ENCODE peak calls at places on chromosomes 6 and 20, in five cellular contexts. One of them, this sample, is unnamed.

GRCh38 chr20:32574296-32575226 is 10.6 kb downstream of the NOL4L start:
- DNase-seq in neural crest cell: no peak
- DNase-seq in astrocyte: peak; percentile 84
- DNase-seq in AG10803: peak; percentile 71
- DNase-seq in HCT116: no peak
- DNase-seq in this sample: peak; percentile 92

GRCh38 chr6:79269877-79270276 is 35.4 kb upstream of the HMGN3 start:
- DNase-seq in neural crest cell: no peak
- DNase-seq in astrocyte: peak; percentile 80
- DNase-seq in AG10803: peak; percentile 83
- DNase-seq in HCT116: no peak
- DNase-seq in this sample: peak; percentile 49

GRCh38 chr6:87152528-87152950 is 2.8 kb upstream of the ZNF292 start:
- DNase-seq in neural crest cell: peak; percentile 6
- DNase-seq in astrocyte: peak; percentile 21
- DNase-seq in AG10803: peak; percentile 25
- DNase-seq in HCT116: no peak
- DNase-seq in this sample: peak; percentile 10

GRCh38 chr6:75351570-75351969 is 67.0 kb upstream of the TMEM30A start:
- DNase-seq in neural crest cell: no peak
- DNase-seq in astrocyte: no peak
- DNase-seq in AG10803: no peak
- DNase-seq in HCT116: no peak
- DNase-seq in this sample: no peak

GRCh38 chr6:155163616-155164015 is 100.2 kb upstream of the CLDN20 start:
- DNase-seq in neural crest cell: no peak
- DNase-seq in astrocyte: no peak
- DNase-seq in AG10803: no peak
- DNase-seq in HCT116: no peak
- DNase-seq in this sample: no peak

GRCh38 chr6:5341845-5342244 is 80.5 kb downstream of the FARS2 start:
- DNase-seq in neural crest cell: no peak
- DNase-seq in astrocyte: no peak
- DNase-seq in AG10803: no peak
- DNase-seq in HCT116: no peak
- DNase-seq in this sample: no peak

GRCh38 chr6:4603291-4603690 is 172.9 kb upstream of the CDYL start:
- DNase-seq in neural crest cell: no peak
- DNase-seq in astrocyte: peak; percentile 96
- DNase-seq in AG10803: peak; percentile 93
- DNase-seq in HCT116: peak; percentile 16
- DNase-seq in this sample: peak; percentile 33

GRCh38 chr6:9233226-9233625 is 797.9 kb upstream of the SLC35B3 start:
- DNase-seq in neural crest cell: no peak
- DNase-seq in astrocyte: no peak
- DNase-seq in AG10803: no peak
- DNase-seq in HCT116: no peak
- DNase-seq in this sample: peak; percentile 12

GRCh38 chr6:84428300-84428907 is 201.0 kb upstream of the CEP162 start:
- DNase-seq in neural crest cell: peak; percentile 44
- DNase-seq in astrocyte: peak; percentile 26
- DNase-seq in AG10803: peak; percentile 61
- DNase-seq in HCT116: peak; percentile 44
- DNase-seq in this sample: peak; percentile 76

GRCh38 chr6:16669227-16669626 is 92.0 kb downstream of the ATXN1 start:
- DNase-seq in neural crest cell: no peak
- DNase-seq in astrocyte: peak; percentile 80
- DNase-seq in AG10803: peak; percentile 44
- DNase-seq in HCT116: peak; percentile 38
- DNase-seq in this sample: no peak

GRCh38 chr20:38764563-38765355 is 16.5 kb downstream of the ACTR5 start:
- DNase-seq in neural crest cell: no peak
- DNase-seq in astrocyte: peak; percentile 83
- DNase-seq in AG10803: peak; percentile 87
- DNase-seq in HCT116: peak; percentile 87
- DNase-seq in this sample: peak; percentile 86

GRCh38 chr20:9573598-9573997 is 59.2 kb downstream of the LAMP5 start:
- DNase-seq in neural crest cell: peak; percentile 4
- DNase-seq in astrocyte: no peak
- DNase-seq in AG10803: no peak
- DNase-seq in HCT116: no peak
- DNase-seq in this sample: no peak

GRCh38 chr6:90098637-90099036 is 198.0 kb downstream of the BACH2 start:
- DNase-seq in neural crest cell: no peak
- DNase-seq in astrocyte: peak; percentile 60
- DNase-seq in AG10803: peak; percentile 20
- DNase-seq in HCT116: no peak
- DNase-seq in this sample: no peak

GRCh38 chr6:24856246-24856599 is 57.5 kb upstream of the ARMH2 start:
- DNase-seq in neural crest cell: no peak
- DNase-seq in astrocyte: no peak
- DNase-seq in AG10803: no peak
- DNase-seq in HCT116: no peak
- DNase-seq in this sample: no peak

GRCh38 chr6:150334790-150335783 is 33.7 kb upstream of the IYD start:
- DNase-seq in neural crest cell: peak; percentile 39
- DNase-seq in astrocyte: peak; percentile 57
- DNase-seq in AG10803: peak; percentile 78
- DNase-seq in HCT116: peak; percentile 80
- DNase-seq in this sample: peak; percentile 78

GRCh38 chr6:138106665-138107077 is 548 bp downstream of the PERP start:
- DNase-seq in neural crest cell: no peak
- DNase-seq in astrocyte: no peak
- DNase-seq in AG10803: no peak
- DNase-seq in HCT116: no peak
- DNase-seq in this sample: no peak

GRCh38 chr6:27605401-27606342 is 132.8 kb upstream of the ZNF184 start:
- DNase-seq in neural crest cell: peak; percentile 62
- DNase-seq in astrocyte: peak; percentile 65
- DNase-seq in AG10803: peak; percentile 58
- DNase-seq in HCT116: peak; percentile 85
- DNase-seq in this sample: peak; percentile 86

GRCh38 chr20:51014797-51015722 is 7.8 kb downstream of the KCNG1 start:
- DNase-seq in neural crest cell: peak; percentile 83
- DNase-seq in astrocyte: peak; percentile 30
- DNase-seq in AG10803: peak; percentile 61
- DNase-seq in HCT116: no peak
- DNase-seq in this sample: peak; percentile 80

GRCh38 chr20:59035381-59035780 is 3.2 kb upstream of the ATP5F1E start:
- DNase-seq in neural crest cell: no peak
- DNase-seq in astrocyte: no peak
- DNase-seq in AG10803: no peak
- DNase-seq in HCT116: no peak
- DNase-seq in this sample: no peak

GRCh38 chr6:168607272-168608112 is 166.5 kb downstream of the SMOC2 start:
- DNase-seq in neural crest cell: no peak
- DNase-seq in astrocyte: no peak
- DNase-seq in AG10803: no peak
- DNase-seq in HCT116: no peak
- DNase-seq in this sample: peak; percentile 29

GRCh38 chr20:51480507-51481270 is 61.8 kb downstream of the NFATC2 start:
- DNase-seq in neural crest cell: no peak
- DNase-seq in astrocyte: no peak
- DNase-seq in AG10803: no peak
- DNase-seq in HCT116: no peak
- DNase-seq in this sample: no peak

GRCh38 chr6:148971027-148971927 is 224.4 kb downstream of the UST start:
- DNase-seq in neural crest cell: no peak
- DNase-seq in astrocyte: peak; percentile 34
- DNase-seq in AG10803: peak; percentile 30
- DNase-seq in HCT116: no peak
- DNase-seq in this sample: no peak

GRCh38 chr20:22339946-22340345 is 244.4 kb downstream of the FOXA2 start:
- DNase-seq in neural crest cell: no peak
- DNase-seq in astrocyte: no peak
- DNase-seq in AG10803: no peak
- DNase-seq in HCT116: no peak
- DNase-seq in this sample: no peak

GRCh38 chr6:139625998-139626975 is 251.8 kb upstream of the CITED2 start:
- DNase-seq in neural crest cell: no peak
- DNase-seq in astrocyte: no peak
- DNase-seq in AG10803: peak; percentile 44
- DNase-seq in HCT116: no peak
- DNase-seq in this sample: no peak

GRCh38 chr6:1402369-1402768 is 13.0 kb downstream of the FOXF2 start:
- DNase-seq in neural crest cell: no peak
- DNase-seq in astrocyte: no peak
- DNase-seq in AG10803: no peak
- DNase-seq in HCT116: no peak
- DNase-seq in this sample: no peak

GRCh38 chr6:118933855-118934460 is 1.0 kb downstream of the MCM9 start:
- DNase-seq in neural crest cell: no peak
- DNase-seq in astrocyte: no peak
- DNase-seq in AG10803: no peak
- DNase-seq in HCT116: no peak
- DNase-seq in this sample: no peak

GRCh38 chr6:47083586-47084047 is 41.5 kb upstream of the ADGRF1 start:
- DNase-seq in neural crest cell: no peak
- DNase-seq in astrocyte: peak; percentile 94
- DNase-seq in AG10803: peak; percentile 90
- DNase-seq in HCT116: no peak
- DNase-seq in this sample: peak; percentile 86

GRCh38 chr6:154763650-154764049 is 30.4 kb downstream of the SCAF8 start:
- DNase-seq in neural crest cell: no peak
- DNase-seq in astrocyte: no peak
- DNase-seq in AG10803: no peak
- DNase-seq in HCT116: no peak
- DNase-seq in this sample: no peak